ENCODE peak calls at places on chromosomes 7 and 10, in six cellular contexts. X is HepG2; Q is CD8-positive, alpha-beta T cell; B is pancreas; I is fibroblast of lung; O is testis. L is an unnamed sample. For H3K4me1, the result is how much of the 10 kb centered on the place peaks cover.

GRCh38 chr10:86311900-86312299 is 54.7 kb downstream of the GRID1 start:
- DNase-seq in X (no peak), Q (no peak), B (no peak), I (no peak), O (no peak), L (no peak)

GRCh38 chr7:107025449-107026103 is 18.9 kb upstream of the PRKAR2B start:
- DNase-seq in X (no peak), Q (no peak), B (no peak), I (peak), O (no peak), L (no peak)

GRCh38 chr7:51141451-51141971 is 175.1 kb downstream of the COBL start:
- DNase-seq in X (no peak), Q (no peak), B (no peak), I (peak), O (no peak), L (no peak)

GRCh38 chr7:17520941-17521340 is 222.5 kb downstream of the AHR start:
- DNase-seq in X (no peak), Q (no peak), B (no peak), I (no peak), O (no peak), L (no peak)

GRCh38 chr7:98105942-98106544 is 619 bp upstream of the LMTK2 start:
- DNase-seq in X (peak), Q (no peak), B (no peak), I (no peak), O (no peak), L (no peak)

GRCh38 chr10:4243651-4244050 is 458.6 kb upstream of the KLF6 start:
- DNase-seq in X (no peak), Q (no peak), B (no peak), I (peak), O (no peak), L (no peak)

GRCh38 chr7:89085580-89085979 is 290.0 kb upstream of the TEX47 start:
- DNase-seq in X (no peak), Q (no peak), B (no peak), I (no peak), O (no peak), L (no peak)

GRCh38 chr10:79137826-79138225 is 69.1 kb downstream of the ZMIZ1 start:
- DNase-seq in X (no peak), Q (peak), B (no peak), I (peak), O (no peak), L (no peak)

GRCh38 chr7:45623740-45624391 is 49.7 kb downstream of the ADCY1 start:
- DNase-seq in X (no peak), Q (no peak), B (no peak), I (no peak), O (no peak), L (no peak)

GRCh38 chr10:116673866-116674265 is 53.1 kb downstream of the PNLIPRP2 start:
- DNase-seq in X (no peak), Q (no peak), B (no peak), I (no peak), O (no peak), L (no peak)

GRCh38 chr10:1418031-1418550 is 319.2 kb downstream of the ADARB2 start:
- DNase-seq in X (no peak), Q (peak), B (no peak), I (no peak), O (no peak), L (no peak)

GRCh38 chr10:23194471-23194965 is 2.4 kb downstream of the PTF1A start:
- DNase-seq in X (no peak), Q (no peak), B (peak), I (no peak), O (peak), L (no peak)

GRCh38 chr10:89389254-89389653 is 3.2 kb upstream of the IFIT1 start:
- DNase-seq in X (peak), Q (no peak), B (no peak), I (peak), O (no peak), L (peak)

GRCh38 chr10:113566888-113567287 is 14.0 kb downstream of the HABP2 start:
- DNase-seq in X (no peak), Q (no peak), B (no peak), I (no peak), O (no peak), L (no peak)

GRCh38 chr10:78720091-78720490 is 348.7 kb upstream of the ZMIZ1 start:
- DNase-seq in X (no peak), Q (no peak), B (no peak), I (no peak), O (no peak), L (no peak)

GRCh38 chr7:26284995-26285632 is 6.5 kb upstream of the SNX10 start:
- DNase-seq in X (peak), Q (no peak), B (no peak), I (no peak), O (no peak), L (no peak)

GRCh38 chr10:130036296-130037065 is 72.4 kb upstream of the EBF3 start:
- DNase-seq in X (no peak), Q (no peak), B (no peak), I (no peak), O (no peak), L (no peak)

GRCh38 chr10:110207805-110208613 is 604 bp downstream of the MXI1 start:
- DNase-seq in X (no peak), Q (peak), B (no peak), I (no peak), O (peak), L (peak)

GRCh38 chr7:44729949-44730590 is 18.6 kb upstream of the ZMIZ2 start:
- DNase-seq in X (no peak), Q (no peak), B (no peak), I (no peak), O (no peak), L (no peak)

GRCh38 chr10:132574288-132574687 is 36.7 kb downstream of the INPP5A start:
- DNase-seq in X (no peak), Q (no peak), B (no peak), I (no peak), O (no peak), L (no peak)

GRCh38 chr10:44325157-44325556 is 59.7 kb downstream of the CXCL12 start:
- DNase-seq in X (peak), Q (peak), B (peak), I (no peak), O (no peak), L (no peak)

GRCh38 chr7:132077986-132078385 is 498.3 kb downstream of the PLXNA4 start:
- DNase-seq in X (no peak), Q (no peak), B (no peak), I (peak), O (no peak), L (no peak)

GRCh38 chr7:112481833-112482669 is 1.3 kb downstream of the LSMEM1 start:
- DNase-seq in X (no peak), Q (no peak), B (no peak), I (peak), O (no peak), L (no peak)

GRCh38 chr10:125200396-125200795 is 40.0 kb upstream of the CTBP2 start:
- DNase-seq in X (no peak), Q (no peak), B (no peak), I (no peak), O (no peak), L (no peak)

GRCh38 chr10:68598978-68599753 is 39.0 kb downstream of the TET1 start:
- DNase-seq in X (peak), Q (no peak), B (peak), I (peak), O (peak), L (no peak)

GRCh38 chr10:130635528-130635927 is 499.3 kb downstream of the GLRX3 start:
- DNase-seq in X (no peak), Q (no peak), B (no peak), I (no peak), O (no peak), L (no peak)

DNA sequence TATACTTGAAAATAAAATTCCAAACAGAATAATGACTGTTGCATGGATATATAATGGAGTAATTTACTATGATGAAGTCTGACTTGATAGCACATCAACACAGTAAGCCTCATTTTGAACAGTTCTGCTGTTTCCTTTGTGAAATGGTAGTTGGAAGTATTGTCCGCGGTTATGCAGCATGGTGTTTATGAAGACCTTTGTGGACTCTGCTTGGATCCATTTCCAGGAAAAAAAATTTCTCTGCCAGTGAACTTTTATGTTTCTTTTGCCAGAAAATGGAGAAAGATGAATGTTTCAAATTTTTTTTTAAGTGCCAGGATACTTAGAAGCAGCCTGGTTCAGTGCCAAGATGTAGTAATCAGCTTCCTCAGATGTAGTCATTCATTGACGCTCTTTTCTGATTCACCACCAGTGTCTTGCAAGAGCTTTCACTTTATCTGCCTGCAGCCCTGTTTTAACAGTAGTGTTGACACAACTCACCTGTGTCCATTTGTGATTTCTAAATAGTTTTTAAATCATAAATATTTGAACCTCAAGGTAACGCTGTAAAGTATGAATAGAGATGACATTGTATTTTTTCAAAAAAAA is 258.2 kb downstream of the SDK1 start:
- DNase-seq in X (no peak), Q (no peak), B (peak), I (peak), O (no peak), L (no peak)
- H3K4me3 ChIP-seq in X (no peak), Q (no peak), B (no peak), I (no peak), O (no peak), L (no peak)

DNA sequence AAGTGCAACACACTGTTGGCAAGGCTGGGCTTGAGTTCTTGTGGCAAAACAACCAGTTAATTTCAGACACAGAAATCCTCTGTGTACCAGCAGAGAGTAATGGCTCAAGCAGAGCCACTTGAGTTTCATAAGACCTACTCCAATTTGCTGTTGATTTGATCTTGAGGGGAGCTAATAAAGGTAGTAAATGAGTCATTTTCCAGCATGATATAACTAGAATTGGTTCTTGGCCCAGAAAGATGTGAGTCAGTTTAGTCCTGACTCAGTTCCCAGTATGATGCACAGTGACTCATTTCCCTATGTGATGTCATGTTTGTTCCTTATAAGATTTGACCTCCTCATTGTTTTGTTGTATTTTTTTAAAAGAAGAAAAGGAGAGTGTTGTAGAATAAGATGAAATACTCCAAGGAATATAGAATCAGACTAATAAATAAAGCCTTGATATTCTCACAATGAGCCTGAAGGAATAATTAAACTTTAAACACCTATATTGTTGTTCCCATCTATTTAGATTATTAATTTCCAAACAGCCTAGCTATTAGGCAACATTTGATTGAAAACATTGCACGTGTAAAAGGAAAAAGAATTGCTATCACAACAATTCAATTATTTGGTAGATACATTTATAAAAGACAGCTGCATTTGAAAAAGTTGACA is 186.2 kb downstream of the REEP3 start:
- DNase-seq in X (peak), Q (no peak), B (peak), I (peak), O (no peak), L (peak)
- H3K27ac ChIP-seq in X (no peak), Q (no peak), B (peak), I (peak), O (no peak), L (no peak)

GRCh38 chr7:129263168-129263567 is 38.3 kb downstream of the AHCYL2 start:
- DNase-seq in X (no peak), Q (no peak), B (no peak), I (no peak), O (no peak), L (peak)

GRCh38 chr7:129264534-129264933 is 39.7 kb downstream of the AHCYL2 start:
- DNase-seq in X (no peak), Q (no peak), B (no peak), I (no peak), O (no peak), L (no peak)

GRCh38 chr7:129265328-129265727 is 40.5 kb downstream of the AHCYL2 start:
- DNase-seq in X (no peak), Q (no peak), B (no peak), I (no peak), O (no peak), L (no peak)

GRCh38 chr7:129262333-129262732 is 37.5 kb downstream of the AHCYL2 start:
- DNase-seq in X (no peak), Q (no peak), B (no peak), I (peak), O (no peak), L (no peak)

GRCh38 chr7:129266181-129266580 is 41.4 kb downstream of the AHCYL2 start:
- DNase-seq in X (no peak), Q (no peak), B (no peak), I (no peak), O (no peak), L (no peak)
- H3K4me1 ChIP-seq in X (under half), Q (under half), B (under half), I (under half), O (under half), L (under half)

GRCh38 chr7:40177071-40177470 is 42.3 kb downstream of the SUGCT start:
- DNase-seq in X (no peak), Q (no peak), B (no peak), I (no peak), O (no peak), L (no peak)

DNA sequence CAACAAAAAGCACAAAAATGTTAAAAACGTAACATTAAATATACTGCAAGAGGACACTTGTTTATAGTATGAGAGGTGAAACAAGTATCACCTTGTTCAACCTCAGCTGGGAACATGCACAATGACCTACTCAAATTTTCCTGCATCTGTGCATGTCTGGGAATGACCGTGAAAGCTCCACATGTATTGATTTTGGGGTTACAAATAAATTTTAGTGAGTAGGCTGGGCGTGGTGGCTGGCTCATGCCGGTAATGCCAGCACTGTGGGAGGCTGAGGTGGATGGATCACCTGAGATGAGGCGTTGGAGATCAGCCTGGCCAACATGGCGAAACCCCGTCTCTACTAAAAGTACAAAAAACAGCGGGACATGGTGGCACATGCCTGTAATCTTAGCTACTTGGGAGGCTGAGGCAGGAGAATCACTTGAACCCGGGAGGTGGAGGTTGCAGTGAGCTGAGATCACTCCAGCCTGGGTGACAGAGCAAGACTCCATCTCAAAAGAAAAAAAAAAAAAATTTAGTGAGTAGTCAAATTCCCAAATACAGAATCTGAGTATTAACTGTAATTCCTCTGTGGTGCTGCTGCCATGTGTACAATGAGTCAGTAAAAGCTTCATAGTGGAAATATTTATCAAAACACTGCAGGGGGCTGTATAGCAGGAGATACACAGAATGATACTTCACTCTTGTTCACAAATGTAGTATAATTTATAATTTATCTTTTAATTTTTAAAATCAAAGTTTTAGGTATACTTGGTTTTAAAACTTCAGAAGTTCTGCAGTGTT is 41.1 kb downstream of the SUGCT start:
- DNase-seq in X (no peak), Q (no peak), B (peak), I (peak), O (no peak), L (no peak)
- H3K4me3 ChIP-seq in X (no peak), Q (no peak), B (no peak), I (no peak), O (no peak), L (no peak)

GRCh38 chr7:15687645-15688025 is 1.2 kb upstream of the MEOX2 start:
- DNase-seq in X (no peak), Q (no peak), B (no peak), I (no peak), O (peak), L (no peak)

GRCh38 chr7:15685358-15686181 is 913 bp downstream of the MEOX2 start:
- DNase-seq in X (no peak), Q (no peak), B (no peak), I (peak), O (peak), L (no peak)

GRCh38 chr7:15686957-15687644 is 618 bp upstream of the MEOX2 start:
- DNase-seq in X (no peak), Q (no peak), B (no peak), I (peak), O (no peak), L (no peak)

GRCh38 chr7:15684834-15685233 is 1.6 kb downstream of the MEOX2 start:
- DNase-seq in X (no peak), Q (no peak), B (no peak), I (peak), O (no peak), L (no peak)

GRCh38 chr7:15686209-15686956 is at the start of gene MEOX2:
- DNase-seq in X (no peak), Q (no peak), B (peak), I (peak), O (peak), L (no peak)
- H3K27ac ChIP-seq in X (no peak), Q (no peak), B (peak), I (peak), O (peak), L (no peak)

DNA sequence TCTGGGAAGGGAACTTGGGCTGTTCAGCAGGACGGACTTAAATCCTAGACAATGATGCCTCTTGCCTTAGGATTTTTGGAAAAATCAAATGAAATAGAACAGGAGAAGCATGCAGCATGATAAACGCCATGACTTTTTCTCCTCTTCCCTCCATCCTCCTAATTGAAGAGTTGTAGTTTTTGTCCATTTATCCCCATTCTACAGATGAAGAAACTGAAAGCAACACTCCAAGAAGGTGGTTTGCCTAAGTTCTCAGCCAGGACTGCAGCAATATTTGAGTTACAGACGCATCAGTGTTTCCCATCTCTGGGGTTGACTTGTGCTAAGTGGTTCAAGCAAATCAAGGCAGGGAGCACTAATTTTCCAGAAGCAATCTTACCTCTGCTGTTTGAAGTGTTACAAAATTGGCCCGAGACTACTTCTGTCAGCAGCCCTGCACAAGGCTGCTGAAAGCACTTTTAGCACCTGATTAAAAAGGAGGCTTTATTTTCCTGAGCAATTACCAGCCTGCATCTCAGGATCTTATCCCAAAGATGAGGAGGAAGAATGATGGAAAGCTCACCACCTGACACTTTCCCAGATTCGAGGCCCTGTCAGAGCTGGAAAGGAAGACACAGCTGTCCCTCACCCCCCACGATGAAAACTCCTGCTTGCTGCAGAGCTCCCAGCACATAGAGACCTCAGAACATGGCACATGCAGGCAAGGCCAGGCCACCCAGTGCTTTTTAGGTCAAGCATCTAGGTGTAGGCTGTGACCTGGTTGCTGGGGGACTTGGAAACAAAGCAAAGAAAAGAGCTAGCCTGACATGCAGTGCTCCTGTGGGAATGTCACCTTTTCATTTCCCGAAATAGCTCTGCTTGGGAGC is 19.7 kb upstream of the C10orf71 start:
- DNase-seq in X (no peak), Q (no peak), B (no peak), I (no peak), O (no peak), L (no peak)
- H3K4me1 ChIP-seq in X (under half), Q (under half), B (under half), I (under half), O (under half), L (under half)

GRCh38 chr10:123682477-123682876 is 16.3 kb downstream of the GPR26 start:
- DNase-seq in X (no peak), Q (no peak), B (no peak), I (no peak), O (no peak), L (no peak)

GRCh38 chr10:123683865-123684264 is 17.7 kb downstream of the GPR26 start:
- DNase-seq in X (no peak), Q (no peak), B (no peak), I (no peak), O (no peak), L (no peak)

GRCh38 chr10:123687758-123688157 is 21.6 kb downstream of the GPR26 start:
- DNase-seq in X (peak), Q (no peak), B (no peak), I (no peak), O (no peak), L (no peak)

GRCh38 chr10:123683459-123683858 is 17.3 kb downstream of the GPR26 start:
- DNase-seq in X (no peak), Q (no peak), B (no peak), I (no peak), O (no peak), L (no peak)

DNA sequence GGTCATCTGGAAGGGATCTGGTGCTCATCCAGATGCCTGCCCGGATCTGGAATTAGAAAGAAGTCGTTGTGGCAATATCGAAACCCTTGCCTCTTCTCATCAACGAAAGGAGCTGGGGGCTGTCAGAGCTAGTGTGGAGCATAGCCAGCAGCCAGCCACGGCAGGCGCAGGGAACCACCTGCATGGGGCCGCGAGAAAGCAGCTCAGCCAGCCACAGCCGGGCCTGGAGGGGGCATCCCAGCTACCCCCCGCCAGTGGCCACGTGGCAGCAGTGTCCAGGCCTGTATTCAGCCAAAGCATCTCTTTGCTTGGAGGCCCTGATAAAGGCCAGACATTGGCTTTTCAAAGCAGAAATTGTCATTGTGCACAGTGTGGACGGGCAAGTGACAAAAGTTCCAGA is 19.1 kb downstream of the GPR26 start:
- DNase-seq in X (no peak), Q (no peak), B (no peak), I (no peak), O (no peak), L (no peak)
- H3K4me3 ChIP-seq in X (no peak), Q (no peak), B (no peak), I (no peak), O (no peak), L (no peak)

GRCh38 chr10:51878695-51879094 is 179.3 kb upstream of the CSTF2T start:
- DNase-seq in X (no peak), Q (no peak), B (no peak), I (no peak), O (no peak), L (no peak)
- H3K27ac ChIP-seq in X (no peak), Q (no peak), B (no peak), I (peak), O (no peak), L (no peak)

L was measured in CD4-positive, CD25-positive, alpha-beta regulatory T cell.